ENCODE peak calls at places on chromosomes 5 and 9, in five cellular contexts. One of them, this sample, is unnamed.

GRCh38 chr9:80811003-80811402 is 878.3 kb downstream of the TLE1 start:
- DNase-seq in spleen: no peak
- DNase-seq in sigmoid colon: no peak
- DNase-seq in suprapubic skin: no peak
- DNase-seq in HepG2: no peak
- DNase-seq in this sample: no peak

GRCh38 chr9:119365291-119366027 is 3.8 kb downstream of the BRINP1 start:
- DNase-seq in spleen: no peak
- DNase-seq in sigmoid colon: no peak
- DNase-seq in suprapubic skin: no peak
- DNase-seq in HepG2: peak
- DNase-seq in this sample: no peak

GRCh38 chr5:52989781-52990530 is 804 bp downstream of the ITGA2 start:
- DNase-seq in spleen: peak
- DNase-seq in sigmoid colon: peak
- DNase-seq in suprapubic skin: peak
- DNase-seq in HepG2: no peak
- DNase-seq in this sample: no peak

GRCh38 chr9:97363661-97364299 is 48.1 kb upstream of the TDRD7 start:
- DNase-seq in spleen: no peak
- DNase-seq in sigmoid colon: no peak
- DNase-seq in suprapubic skin: no peak
- DNase-seq in HepG2: no peak
- DNase-seq in this sample: no peak

GRCh38 chr9:124800306-124801259 is 23.6 kb downstream of the OLFML2A start:
- DNase-seq in spleen: peak
- DNase-seq in sigmoid colon: no peak
- DNase-seq in suprapubic skin: no peak
- DNase-seq in HepG2: no peak
- DNase-seq in this sample: no peak

GRCh38 chr9:119004618-119004990 is 364.6 kb downstream of the BRINP1 start:
- DNase-seq in spleen: no peak
- DNase-seq in sigmoid colon: peak
- DNase-seq in suprapubic skin: peak
- DNase-seq in HepG2: peak
- DNase-seq in this sample: no peak

GRCh38 chr9:95406114-95406513 is 88.6 kb upstream of the FANCC start:
- DNase-seq in spleen: no peak
- DNase-seq in sigmoid colon: no peak
- DNase-seq in suprapubic skin: no peak
- DNase-seq in HepG2: no peak
- DNase-seq in this sample: no peak

GRCh38 chr5:156800982-156801381 is 49.1 kb upstream of the PPP1R2B start:
- DNase-seq in spleen: no peak
- DNase-seq in sigmoid colon: no peak
- DNase-seq in suprapubic skin: no peak
- DNase-seq in HepG2: no peak
- DNase-seq in this sample: no peak

GRCh38 chr5:111461261-111461671 is 51.1 kb downstream of the STARD4 start:
- DNase-seq in spleen: no peak
- DNase-seq in sigmoid colon: no peak
- DNase-seq in suprapubic skin: no peak
- DNase-seq in HepG2: no peak
- DNase-seq in this sample: no peak

GRCh38 chr5:11069041-11069440 is 308.0 kb upstream of the DAP start:
- DNase-seq in spleen: no peak
- DNase-seq in sigmoid colon: no peak
- DNase-seq in suprapubic skin: no peak
- DNase-seq in HepG2: no peak
- DNase-seq in this sample: no peak

GRCh38 chr5:176637556-176637955 is 7.1 kb downstream of the EIF4E1B start:
- DNase-seq in spleen: no peak
- DNase-seq in sigmoid colon: no peak
- DNase-seq in suprapubic skin: no peak
- DNase-seq in HepG2: no peak
- DNase-seq in this sample: no peak

GRCh38 chr9:87405677-87406544 is 91.8 kb upstream of the DAPK1 start:
- DNase-seq in spleen: no peak
- DNase-seq in sigmoid colon: peak
- DNase-seq in suprapubic skin: no peak
- DNase-seq in HepG2: no peak
- DNase-seq in this sample: no peak

GRCh38 chr5:125798311-125798710 is 624.9 kb upstream of the GRAMD2B start:
- DNase-seq in spleen: no peak
- DNase-seq in sigmoid colon: no peak
- DNase-seq in suprapubic skin: no peak
- DNase-seq in HepG2: no peak
- DNase-seq in this sample: no peak

GRCh38 chr9:34403554-34404380 is 27.1 kb upstream of the MYORG start:
- DNase-seq in spleen: peak
- DNase-seq in sigmoid colon: peak
- DNase-seq in suprapubic skin: no peak
- DNase-seq in HepG2: peak
- DNase-seq in this sample: no peak

GRCh38 chr5:132369012-132369470 is 469 bp upstream of the SLC22A5 start:
- DNase-seq in spleen: no peak
- DNase-seq in sigmoid colon: no peak
- DNase-seq in suprapubic skin: no peak
- DNase-seq in HepG2: no peak
- DNase-seq in this sample: no peak

GRCh38 chr9:28909526-28909925 is 1336.2 kb upstream of the C9orf72 start:
- DNase-seq in spleen: no peak
- DNase-seq in sigmoid colon: no peak
- DNase-seq in suprapubic skin: no peak
- DNase-seq in HepG2: no peak
- DNase-seq in this sample: no peak

GRCh38 chr9:77816641-77817341 is 168.7 kb upstream of the GNA14 start:
- DNase-seq in spleen: no peak
- DNase-seq in sigmoid colon: no peak
- DNase-seq in suprapubic skin: no peak
- DNase-seq in HepG2: no peak
- DNase-seq in this sample: no peak

GRCh38 chr5:143244000-143244736 is 159.3 kb downstream of the NR3C1 start:
- DNase-seq in spleen: no peak
- DNase-seq in sigmoid colon: peak
- DNase-seq in suprapubic skin: peak
- DNase-seq in HepG2: peak
- DNase-seq in this sample: peak
- TF ChIP-seq POLR2AphosphoS5 in spleen: peak
- TF ChIP-seq POLR2AphosphoS5 in sigmoid colon: peak
- TF ChIP-seq POLR2AphosphoS5 in suprapubic skin: no peak
- TF ChIP-seq POLR2AphosphoS5 in HepG2: no peak
- TF ChIP-seq POLR2AphosphoS5 in this sample: no peak

DNA sequence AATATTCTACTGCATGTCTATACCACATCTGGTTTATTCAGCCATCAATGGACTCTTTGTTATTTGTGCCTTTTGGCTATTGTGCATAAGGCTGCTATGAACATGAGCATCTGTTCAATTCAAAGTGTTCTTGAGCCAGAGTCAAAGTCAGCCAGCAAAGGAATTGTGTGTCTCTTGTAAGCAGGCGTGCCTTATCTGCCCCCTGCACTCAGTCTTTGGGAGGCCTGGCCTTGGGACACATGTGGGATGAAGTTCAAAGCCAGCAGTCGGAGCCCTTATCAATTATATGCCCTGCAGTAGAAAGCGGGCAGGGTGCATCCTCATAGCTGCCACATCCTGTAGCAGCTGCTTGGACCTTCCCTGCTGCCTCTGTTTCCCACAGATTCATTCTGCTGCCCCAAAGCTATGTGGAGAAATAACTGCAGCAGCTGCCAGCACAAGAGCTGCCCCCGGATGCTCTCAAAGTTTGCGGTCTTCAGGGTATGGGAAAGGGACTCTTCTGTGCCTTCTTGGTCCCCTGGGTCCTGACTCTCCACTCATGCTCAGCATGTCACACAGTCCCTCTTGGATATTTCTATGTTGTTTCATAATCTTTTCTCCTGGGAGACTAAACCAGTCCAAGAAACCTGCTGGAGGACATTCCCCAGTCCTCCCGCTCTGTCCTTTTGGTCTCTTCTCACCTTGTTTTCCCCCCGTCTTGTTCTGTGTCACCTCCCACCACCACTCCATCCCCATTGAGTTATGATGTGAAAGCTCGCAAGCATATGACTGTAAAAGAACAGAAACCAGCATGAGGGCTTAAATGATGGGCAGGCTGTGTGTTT is 35.9 kb downstream of the STOM start:
- DNase-seq in spleen: no peak
- DNase-seq in sigmoid colon: peak
- DNase-seq in suprapubic skin: no peak
- DNase-seq in HepG2: no peak
- DNase-seq in this sample: peak
- TF ChIP-seq POLR2AphosphoS5 in spleen: peak
- TF ChIP-seq POLR2AphosphoS5 in sigmoid colon: peak
- TF ChIP-seq POLR2AphosphoS5 in suprapubic skin: peak
- TF ChIP-seq POLR2AphosphoS5 in HepG2: no peak
- TF ChIP-seq POLR2AphosphoS5 in this sample: peak

DNA sequence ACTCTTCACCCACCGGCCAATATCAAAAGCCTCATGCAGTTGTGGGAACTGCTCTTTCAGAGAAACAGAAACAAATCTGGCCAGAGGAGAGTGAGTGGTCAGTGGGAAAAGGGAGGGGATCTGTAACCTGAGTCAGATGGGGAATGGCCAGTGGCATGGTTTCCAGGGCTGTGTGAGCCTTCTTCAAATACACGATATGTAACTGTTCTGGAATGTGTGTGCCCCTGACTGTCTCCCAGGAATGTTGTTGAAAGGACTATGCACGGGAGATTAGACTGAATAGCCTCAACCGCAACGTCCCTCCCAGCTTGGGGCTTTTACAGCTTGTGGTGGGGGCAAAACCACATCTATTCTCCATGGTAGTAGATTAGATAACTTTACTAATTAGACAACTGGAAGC is 60.8 kb downstream of the SH3TC2 start:
- DNase-seq in spleen: no peak
- DNase-seq in sigmoid colon: no peak
- DNase-seq in suprapubic skin: no peak
- DNase-seq in HepG2: peak
- DNase-seq in this sample: no peak
- TF ChIP-seq POLR2AphosphoS5 in spleen: no peak
- TF ChIP-seq POLR2AphosphoS5 in sigmoid colon: no peak
- TF ChIP-seq POLR2AphosphoS5 in suprapubic skin: no peak
- TF ChIP-seq POLR2AphosphoS5 in HepG2: no peak
- TF ChIP-seq POLR2AphosphoS5 in this sample: no peak

GRCh38 chr9:32524558-32525461 is 1.2 kb downstream of the RIGI start:
- DNase-seq in spleen: peak
- DNase-seq in sigmoid colon: no peak
- DNase-seq in suprapubic skin: no peak
- DNase-seq in HepG2: peak
- DNase-seq in this sample: no peak
- TF ChIP-seq POLR2AphosphoS5 in spleen: no peak
- TF ChIP-seq POLR2AphosphoS5 in sigmoid colon: no peak
- TF ChIP-seq POLR2AphosphoS5 in suprapubic skin: no peak
- TF ChIP-seq POLR2AphosphoS5 in HepG2: no peak
- TF ChIP-seq POLR2AphosphoS5 in this sample: no peak

GRCh38 chr5:76601470-76601869 is 21.7 kb downstream of the F2RL2 start:
- DNase-seq in spleen: no peak
- DNase-seq in sigmoid colon: no peak
- DNase-seq in suprapubic skin: no peak
- DNase-seq in HepG2: peak
- DNase-seq in this sample: no peak
- TF ChIP-seq POLR2AphosphoS5 in spleen: no peak
- TF ChIP-seq POLR2AphosphoS5 in sigmoid colon: no peak
- TF ChIP-seq POLR2AphosphoS5 in suprapubic skin: no peak
- TF ChIP-seq POLR2AphosphoS5 in HepG2: no peak
- TF ChIP-seq POLR2AphosphoS5 in this sample: no peak

GRCh38 chr9:14780251-14780650 is 57.7 kb upstream of the CER1 start:
- DNase-seq in spleen: no peak
- DNase-seq in sigmoid colon: no peak
- DNase-seq in suprapubic skin: no peak
- DNase-seq in HepG2: no peak
- DNase-seq in this sample: no peak

GRCh38 chr9:14782652-14783051 is 60.1 kb upstream of the CER1 start:
- DNase-seq in spleen: no peak
- DNase-seq in sigmoid colon: no peak
- DNase-seq in suprapubic skin: no peak
- DNase-seq in HepG2: no peak
- DNase-seq in this sample: no peak

GRCh38 chr9:14775917-14776316 is 53.4 kb upstream of the CER1 start:
- DNase-seq in spleen: no peak
- DNase-seq in sigmoid colon: no peak
- DNase-seq in suprapubic skin: no peak
- DNase-seq in HepG2: no peak
- DNase-seq in this sample: no peak

GRCh38 chr9:14779566-14780022 is 57.1 kb upstream of the CER1 start:
- DNase-seq in spleen: no peak
- DNase-seq in sigmoid colon: no peak
- DNase-seq in suprapubic skin: no peak
- DNase-seq in HepG2: no peak
- DNase-seq in this sample: no peak

GRCh38 chr9:14778565-14778964 is 56.0 kb upstream of the CER1 start:
- DNase-seq in spleen: no peak
- DNase-seq in sigmoid colon: no peak
- DNase-seq in suprapubic skin: no peak
- DNase-seq in HepG2: no peak
- DNase-seq in this sample: no peak
- TF ChIP-seq POLR2AphosphoS5 in spleen: no peak
- TF ChIP-seq POLR2AphosphoS5 in sigmoid colon: no peak
- TF ChIP-seq POLR2AphosphoS5 in suprapubic skin: no peak
- TF ChIP-seq POLR2AphosphoS5 in HepG2: no peak
- TF ChIP-seq POLR2AphosphoS5 in this sample: no peak